ENCODE peak calls at places on chromosome 1, in five cellular contexts. A, L, T, X and H are unnamed samples.

GRCh38 chr1:31182352-31182751 is 57.3 kb downstream of the NKAIN1 start:
- DNase-seq in A (peak), L (peak), T (peak), X (peak), H (peak)

GRCh38 chr1:41629571-41629970 is 145.1 kb upstream of the EDN2 start:
- DNase-seq in A (peak), L (no peak), T (peak), X (no peak), H (no peak)

GRCh38 chr1:228313536-228314277 is 92.9 kb downstream of the TRIM11 start:
- DNase-seq in A (no peak), L (no peak), T (no peak), X (no peak), H (no peak)

GRCh38 chr1:12434174-12434573 is 183.8 kb downstream of the DHRS3 start:
- DNase-seq in A (peak), L (peak), T (peak), X (no peak), H (no peak)

GRCh38 chr1:85628791-85629531 is 48.4 kb downstream of the CCN1 start:
- DNase-seq in A (peak), L (no peak), T (peak), X (peak), H (no peak)

GRCh38 chr1:244097523-244098390 is 46.7 kb downstream of the ZBTB18 start:
- DNase-seq in A (no peak), L (no peak), T (no peak), X (no peak), H (no peak)

GRCh38 chr1:23742670-23743286 is 493 bp upstream of the ELOA start:
- DNase-seq in A (peak), L (no peak), T (no peak), X (no peak), H (no peak)

GRCh38 chr1:79193211-79194079 is 186.9 kb upstream of the ADGRL4 start:
- DNase-seq in A (peak), L (no peak), T (peak), X (no peak), H (no peak)

GRCh38 chr1:203133969-203134725 is 6.6 kb downstream of the ADORA1 start:
- DNase-seq in A (peak), L (no peak), T (no peak), X (no peak), H (no peak)